ENCODE peak calls at places on chromosomes 5 and 9, in seven cellular contexts. H, N, F, U, G, L and K are unnamed samples.

GRCh38 chr9:14347408-14348224 is 33.7 kb upstream of the NFIB start:
- DNase-seq in H (peak), N (peak), F (peak), U (no peak), G (no peak), L (no peak), K (peak)

GRCh38 chr9:87040410-87041009 is 93.2 kb upstream of the GAS1 start:
- DNase-seq in H (no peak), N (no peak), F (no peak), U (no peak), G (no peak), L (no peak), K (no peak)

GRCh38 chr9:127574089-127574921 is 37.8 kb upstream of the STXBP1 start:
- DNase-seq in H (no peak), N (peak), F (no peak), U (no peak), G (no peak), L (no peak), K (peak)

GRCh38 chr5:307794-308579 is 13.5 kb upstream of the AHRR start:
- DNase-seq in H (peak), N (no peak), F (no peak), U (no peak), G (no peak), L (no peak), K (no peak)

GRCh38 chr5:133296624-133297023 is 244.8 kb downstream of the HSPA4 start:
- DNase-seq in H (no peak), N (no peak), F (no peak), U (no peak), G (no peak), L (no peak), K (no peak)

GRCh38 chr5:6083311-6083941 is 294.9 kb downstream of the MED10 start:
- DNase-seq in H (no peak), N (no peak), F (no peak), U (no peak), G (no peak), L (no peak), K (no peak)

GRCh38 chr5:122142480-122142879 is 13.1 kb downstream of the ZNF474 start:
- DNase-seq in H (no peak), N (peak), F (peak), U (no peak), G (no peak), L (no peak), K (no peak)

GRCh38 chr5:56328753-56329560 is 95.8 kb upstream of the ANKRD55 start:
- DNase-seq in H (no peak), N (peak), F (peak), U (no peak), G (no peak), L (no peak), K (no peak)

GRCh38 chr5:128773378-128773777 is 191.9 kb upstream of the SLC27A6 start:
- DNase-seq in H (no peak), N (no peak), F (no peak), U (no peak), G (no peak), L (no peak), K (no peak)

GRCh38 chr9:99340281-99340680 is 118.2 kb downstream of the SEC61B start:
- DNase-seq in H (no peak), N (no peak), F (no peak), U (no peak), G (no peak), L (no peak), K (no peak)

GRCh38 chr5:55519001-55519400 is 15.8 kb downstream of the PLPP1 start:
- DNase-seq in H (no peak), N (no peak), F (no peak), U (no peak), G (no peak), L (no peak), K (no peak)

GRCh38 chr5:62077823-62078550 is 228.0 kb upstream of the KIF2A start:
- DNase-seq in H (no peak), N (no peak), F (no peak), U (no peak), G (no peak), L (no peak), K (no peak)

GRCh38 chr9:2726620-2727335 is 9.5 kb downstream of the KCNV2 start:
- DNase-seq in H (no peak), N (no peak), F (no peak), U (no peak), G (no peak), L (no peak), K (peak)

GRCh38 chr5:37494756-37495155 is 115.6 kb downstream of the WDR70 start:
- DNase-seq in H (no peak), N (no peak), F (no peak), U (no peak), G (no peak), L (no peak), K (peak)

GRCh38 chr9:87891754-87892153 is 9.1 kb downstream of the SPATA31E1 start:
- DNase-seq in H (no peak), N (no peak), F (peak), U (no peak), G (no peak), L (no peak), K (no peak)

GRCh38 chr5:133520062-133520461 is 92.3 kb downstream of the FSTL4 start:
- DNase-seq in H (no peak), N (no peak), F (no peak), U (no peak), G (no peak), L (no peak), K (no peak)

GRCh38 chr5:97601651-97602050 is 418.6 kb upstream of the RIOK2 start:
- DNase-seq in H (no peak), N (peak), F (no peak), U (no peak), G (no peak), L (no peak), K (no peak)

GRCh38 chr9:81522721-81523551 is 166.4 kb downstream of the TLE1 start:
- DNase-seq in H (peak), N (peak), F (peak), U (no peak), G (no peak), L (peak), K (peak)

GRCh38 chr9:70954126-70954525 is 167.3 kb downstream of the TRPM3 start:
- DNase-seq in H (no peak), N (peak), F (peak), U (no peak), G (no peak), L (no peak), K (peak)

GRCh38 chr5:148993283-148993936 is 69.5 kb downstream of the SH3TC2 start:
- DNase-seq in H (no peak), N (peak), F (no peak), U (no peak), G (no peak), L (no peak), K (no peak)

GRCh38 chr5:452856-453710 is 10.1 kb downstream of the EXOC3 start:
- DNase-seq in H (no peak), N (no peak), F (peak), U (no peak), G (no peak), L (no peak), K (no peak)

GRCh38 chr5:102554092-102554491 is 55.3 kb upstream of the SLCO6A1 start:
- DNase-seq in H (no peak), N (peak), F (no peak), U (no peak), G (no peak), L (no peak), K (no peak)

GRCh38 chr9:129685220-129685932 is 19.9 kb downstream of the PRRX2 start:
- DNase-seq in H (no peak), N (peak), F (peak), U (no peak), G (no peak), L (no peak), K (peak)

GRCh38 chr5:149794338-149795023 is 64.4 kb downstream of the PPARGC1B start:
- DNase-seq in H (no peak), N (no peak), F (no peak), U (no peak), G (no peak), L (no peak), K (no peak)

GRCh38 chr5:131997727-131998117 is 13.7 kb downstream of the ACSL6 start:
- DNase-seq in H (no peak), N (no peak), F (no peak), U (no peak), G (no peak), L (no peak), K (no peak)

GRCh38 chr5:172885594-172886340 is 51.7 kb downstream of the ERGIC1 start:
- DNase-seq in H (no peak), N (no peak), F (no peak), U (no peak), G (peak), L (no peak), K (no peak)